ENCODE peak calls at places on chromosomes 12 and 14, in seven cellular contexts. Z is naive B cell; Q is stimulated activated CD4-positive, alpha-beta T cell treated with anti-CD3 and anti-CD28 coated beads, Interleukin-1b, Interleukin-23, amount 100 ng/mL, for 1 hour; I is CD8-positive, alpha-beta memory T cell; O is hepatic stellate cell; H is aorta; D is NCI-H774. J is an unnamed sample.
A peak's percentile ranks its signal among the peaks of the same experiment; 100 is the strongest.

GRCh38 chr14:39434401-39434800 is 2.2 kb upstream of the FBXO33 start:
- DNase-seq in Z (no peak), Q (no peak), I (no peak), O (no peak), H (no peak), D (peak; percentile 43), J (peak; percentile 27)

GRCh38 chr14:101791919-101792572 is 30.5 kb downstream of the PPP2R5C start:
- DNase-seq in Z (no peak), Q (no peak), I (no peak), O (peak; percentile 76), H (no peak), D (peak; percentile 3), J (no peak)

GRCh38 chr14:35533357-35534129 is 421 bp upstream of the INSM2 start:
- DNase-seq in Z (peak; percentile 34), Q (no peak), I (peak; percentile 4), O (peak; percentile 48), H (peak; percentile 49), D (peak; percentile 83), J (no peak)

GRCh38 chr14:70721542-70721941 is 79.8 kb downstream of the TTC9 start:
- DNase-seq in Z (no peak), Q (no peak), I (no peak), O (no peak), H (no peak), D (no peak), J (peak; percentile 28)

GRCh38 chr14:31829256-31829923 is 247.7 kb upstream of the ARHGAP5 start:
- DNase-seq in Z (no peak), Q (no peak), I (no peak), O (no peak), H (no peak), D (no peak), J (peak; percentile 12)

GRCh38 chr12:109714141-109714912 is 702 bp downstream of the FAM222A start:
- DNase-seq in Z (peak; percentile 67), Q (no peak), I (peak; percentile 31), O (peak; percentile 62), H (peak; percentile 69), D (no peak), J (peak; percentile 71)

GRCh38 chr14:69008411-69008810 is 29.3 kb upstream of the ACTN1 start:
- DNase-seq in Z (no peak), Q (no peak), I (no peak), O (no peak), H (no peak), D (no peak), J (no peak)

GRCh38 chr12:26378721-26379120 is 183.3 kb downstream of the SSPN start:
- DNase-seq in Z (no peak), Q (no peak), I (no peak), O (no peak), H (no peak), D (peak; percentile 9), J (no peak)

GRCh38 chr12:49200882-49201594 is 12.2 kb upstream of the TUBA1A start:
- DNase-seq in Z (peak; percentile 73), Q (no peak), I (no peak), O (no peak), H (no peak), D (peak; percentile 88), J (peak; percentile 57)

GRCh38 chr12:121334513-121335343 is 17.5 kb downstream of the ANAPC5 start:
- DNase-seq in Z (peak; percentile 38), Q (no peak), I (no peak), O (peak; percentile 68), H (no peak), D (peak; percentile 66), J (peak; percentile 86)

GRCh38 chr14:64720190-64720589 is 16.0 kb downstream of the PLEKHG3 start:
- DNase-seq in Z (no peak), Q (no peak), I (no peak), O (peak; percentile 76), H (no peak), D (no peak), J (peak; percentile 93)

GRCh38 chr14:93538411-93538810 is 107.7 kb downstream of the UNC79 start:
- DNase-seq in Z (no peak), Q (no peak), I (no peak), O (no peak), H (no peak), D (no peak), J (peak; percentile 21)

GRCh38 chr12:107503129-107503850 is 182.3 kb upstream of the PWP1 start:
- DNase-seq in Z (no peak), Q (no peak), I (no peak), O (no peak), H (no peak), D (no peak), J (no peak)

GRCh38 chr12:75479963-75480461 is 543 bp upstream of the GLIPR1 start:
- DNase-seq in Z (peak; percentile 18), Q (no peak), I (no peak), O (no peak), H (no peak), D (no peak), J (no peak)

GRCh38 chr14:39398382-39398781 is 33.9 kb downstream of the FBXO33 start:
- DNase-seq in Z (no peak), Q (no peak), I (no peak), O (no peak), H (no peak), D (no peak), J (no peak)

GRCh38 chr12:14896477-14897184 is 11.0 kb upstream of the MGP start:
- DNase-seq in Z (no peak), Q (no peak), I (no peak), O (no peak), H (no peak), D (no peak), J (no peak)

GRCh38 chr12:49803693-49804450 is 24.3 kb downstream of the NCKAP5L start:
- DNase-seq in Z (no peak), Q (no peak), I (no peak), O (no peak), H (no peak), D (no peak), J (no peak)

GRCh38 chr12:66036317-66036716 is 94.2 kb downstream of the LLPH start:
- DNase-seq in Z (no peak), Q (no peak), I (no peak), O (peak; percentile 59), H (peak; percentile 74), D (no peak), J (peak; percentile 97)

GRCh38 chr12:121637231-121637914 is 11.0 kb downstream of the ORAI1 start:
- DNase-seq in Z (peak; percentile 76), Q (no peak), I (peak; percentile 37), O (no peak), H (peak; percentile 70), D (no peak), J (no peak)

GRCh38 chr12:6757028-6757689 is 4.2 kb upstream of the MLF2 start:
- DNase-seq in Z (no peak), Q (no peak), I (no peak), O (no peak), H (no peak), D (no peak), J (no peak)

GRCh38 chr14:64503434-64504309 is at the start of gene ZBTB25:
- DNase-seq in Z (peak; percentile 99), Q (peak; percentile 85), I (peak; percentile 98), O (peak; percentile 82), H (peak; percentile 95), D (peak; percentile 73), J (peak; percentile 92)

GRCh38 chr12:58321414-58321813 is 380.0 kb downstream of the ATP23 start:
- DNase-seq in Z (peak; percentile 14), Q (no peak), I (no peak), O (no peak), H (no peak), D (no peak), J (no peak)

GRCh38 chr12:130428116-130428515 is 90.4 kb downstream of the PIWIL1 start:
- DNase-seq in Z (no peak), Q (no peak), I (no peak), O (no peak), H (peak; percentile 38), D (no peak), J (no peak)

GRCh38 chr12:65524666-65525065 is 246.2 kb downstream of the MSRB3 start:
- DNase-seq in Z (no peak), Q (no peak), I (no peak), O (peak; percentile 46), H (no peak), D (no peak), J (no peak)

GRCh38 chr14:70148911-70149675 is 39.7 kb downstream of the SLC8A3 start:
- DNase-seq in Z (no peak), Q (no peak), I (no peak), O (no peak), H (no peak), D (no peak), J (no peak)